ENCODE peak calls at places on chromosomes 1 and 21, in nine cellular contexts. A is NT2/D1, H is tibial nerve, U is brain microvascular endothelial cell, X is SJSA1, O is osteoblast, G is HCT116, E is mammary epithelial cell, P is cardiac muscle cell. R is an unnamed sample. For H3K27me3 and H3K36me3, the result is how much of the 10 kb centered on the place peaks cover.

GRCh38 chr1:11052839-11053757 is 6.1 kb upstream of the MASP2 start:
- DNase-seq in A (no peak), H (no peak), U (no peak), X (no peak), O (peak), G (no peak), E (no peak), P (no peak), R (peak)

GRCh38 chr1:13807213-13807612 is 107.2 kb downstream of the PRDM2 start:
- DNase-seq in A (no peak), H (no peak), U (peak), X (peak), O (peak), G (peak), E (no peak), P (peak), R (peak)

GRCh38 chr21:45550552-45551210 is 8.4 kb upstream of the SLC19A1 start:
- DNase-seq in A (no peak), H (no peak), U (no peak), X (no peak), O (peak), G (no peak), E (no peak), P (peak), R (peak)

GRCh38 chr1:79974659-79975058 is 968.1 kb upstream of the ADGRL4 start:
- DNase-seq in A (no peak), H (no peak), U (no peak), X (no peak), O (no peak), G (no peak), E (no peak), P (no peak), R (no peak)

GRCh38 chr1:23585321-23586022 is 26.2 kb upstream of the ID3 start:
- DNase-seq in A (no peak), H (no peak), U (peak), X (peak), O (peak), G (no peak), E (peak), P (peak), R (no peak)

GRCh38 chr1:247332901-247333361 is 1.3 kb upstream of the ZNF496 start:
- DNase-seq in A (no peak), H (peak), U (no peak), X (no peak), O (peak), G (no peak), E (peak), P (peak), R (no peak)

GRCh38 chr1:235417101-235417697 is 50.0 kb downstream of the TBCE start:
- DNase-seq in A (peak), H (peak), U (peak), X (peak), O (peak), G (no peak), E (peak), P (peak), R (peak)

GRCh38 chr1:195721210-195721971 is 886.8 kb downstream of the KCNT2 start:
- DNase-seq in A (no peak), H (no peak), U (no peak), X (no peak), O (no peak), G (no peak), E (no peak), P (no peak), R (no peak)

GRCh38 chr1:30331415-30332065 is 391.8 kb downstream of the MATN1 start:
- DNase-seq in A (no peak), H (no peak), U (no peak), X (no peak), O (no peak), G (no peak), E (peak), P (no peak), R (no peak)

GRCh38 chr1:2298685-2299673 is 70.9 kb downstream of the SKI start:
- DNase-seq in A (no peak), H (no peak), U (no peak), X (no peak), O (no peak), G (no peak), E (peak), P (no peak), R (no peak)
- H3K4me3 ChIP-seq in A (no peak), H (no peak), U (no peak), X (no peak), O (no peak), G (no peak), E (peak), P (no peak), R (no peak)

GRCh38 chr1:118973536-118974160 is 14.5 kb downstream of the TBX15 start:
- DNase-seq in A (no peak), H (peak), U (no peak), X (no peak), O (no peak), G (no peak), E (no peak), P (no peak), R (no peak)
- H3K27me3 ChIP-seq in A (under half), H (under half), U (under half), X (under half), O (under half), G (half or more), E (under half), P (half or more), R (under half)

DNA sequence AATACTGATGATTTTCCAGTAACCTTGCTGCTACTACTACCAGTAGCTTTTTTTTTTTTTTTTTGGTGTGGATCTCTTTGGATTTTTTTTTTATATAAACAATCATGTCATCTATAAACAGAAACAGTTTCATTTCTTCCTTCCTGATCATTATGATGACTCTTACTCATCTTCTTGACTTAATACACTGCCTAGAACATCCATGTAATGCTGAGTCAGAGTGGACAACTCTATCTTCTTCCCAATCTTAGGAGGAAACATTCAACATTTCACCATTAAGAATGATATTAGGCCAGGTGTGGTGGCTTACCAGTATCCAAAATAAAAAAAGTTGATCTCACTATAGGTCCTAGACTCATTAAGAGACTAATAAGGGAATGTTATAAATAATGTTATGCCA is 69.1 kb downstream of the RUSC1 start:
- DNase-seq in A (no peak), H (no peak), U (no peak), X (no peak), O (peak), G (no peak), E (peak), P (no peak), R (no peak)
- H3K36me3 ChIP-seq in A (under half), H (under half), U (under half), X (half or more), O (under half), G (under half), E (under half), P (under half), R (under half)

GRCh38 chr1:248804771-248805681 is 20.7 kb downstream of the SH3BP5L start:
- DNase-seq in A (no peak), H (no peak), U (no peak), X (peak), O (no peak), G (no peak), E (no peak), P (no peak), R (no peak)
- H3K4me3 ChIP-seq in A (no peak), H (no peak), U (no peak), X (no peak), O (no peak), G (no peak), E (no peak), P (no peak), R (no peak)

GRCh38 chr1:204280562-204280961 is 66.8 kb upstream of the GOLT1A start:
- DNase-seq in A (no peak), H (no peak), U (no peak), X (no peak), O (no peak), G (no peak), E (no peak), P (no peak), R (no peak)
- H3K27me3 ChIP-seq in A (under half), H (under half), U (under half), X (under half), O (half or more), G (under half), E (under half), P (under half), R (under half)

DNA sequence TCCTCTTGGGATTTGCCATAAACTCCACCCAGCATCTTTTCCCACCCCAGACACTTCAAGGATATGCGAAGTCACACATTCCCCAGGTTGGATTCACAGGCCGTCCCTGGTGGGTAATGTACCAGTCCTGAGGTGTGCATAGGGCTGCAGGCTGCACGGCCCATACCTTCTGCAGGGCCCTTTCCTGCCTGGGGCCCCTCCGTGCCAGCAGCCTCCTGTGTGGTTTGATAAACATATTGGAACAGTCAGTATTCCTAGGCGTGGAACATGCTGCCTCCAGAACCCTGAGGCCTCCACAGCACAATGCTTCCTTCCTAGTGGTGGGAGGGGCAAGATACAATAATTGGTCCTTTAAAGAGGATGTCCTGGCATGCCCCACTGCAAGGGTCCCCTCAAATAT is 26.6 kb downstream of the IL10RB start:
- DNase-seq in A (no peak), H (no peak), U (no peak), X (no peak), O (no peak), G (no peak), E (no peak), P (no peak), R (no peak)
- H3K36me3 ChIP-seq in A (under half), H (under half), U (under half), X (half or more), O (under half), G (under half), E (under half), P (under half), R (under half)

GRCh38 chr1:206116873-206117150 is 376 bp downstream of the AVPR1B start:
- DNase-seq in A (no peak), H (no peak), U (no peak), X (no peak), O (peak), G (no peak), E (no peak), P (no peak), R (no peak)

GRCh38 chr1:206116191-206116872 is 856 bp downstream of the AVPR1B start:
- DNase-seq in A (no peak), H (no peak), U (no peak), X (no peak), O (no peak), G (no peak), E (no peak), P (no peak), R (peak)

GRCh38 chr1:206114692-206115430 is 2.3 kb downstream of the AVPR1B start:
- DNase-seq in A (no peak), H (no peak), U (no peak), X (no peak), O (peak), G (no peak), E (no peak), P (peak), R (no peak)

GRCh38 chr1:206115791-206116190 is 1.4 kb downstream of the AVPR1B start:
- DNase-seq in A (no peak), H (no peak), U (no peak), X (no peak), O (peak), G (no peak), E (no peak), P (no peak), R (no peak)

DNA sequence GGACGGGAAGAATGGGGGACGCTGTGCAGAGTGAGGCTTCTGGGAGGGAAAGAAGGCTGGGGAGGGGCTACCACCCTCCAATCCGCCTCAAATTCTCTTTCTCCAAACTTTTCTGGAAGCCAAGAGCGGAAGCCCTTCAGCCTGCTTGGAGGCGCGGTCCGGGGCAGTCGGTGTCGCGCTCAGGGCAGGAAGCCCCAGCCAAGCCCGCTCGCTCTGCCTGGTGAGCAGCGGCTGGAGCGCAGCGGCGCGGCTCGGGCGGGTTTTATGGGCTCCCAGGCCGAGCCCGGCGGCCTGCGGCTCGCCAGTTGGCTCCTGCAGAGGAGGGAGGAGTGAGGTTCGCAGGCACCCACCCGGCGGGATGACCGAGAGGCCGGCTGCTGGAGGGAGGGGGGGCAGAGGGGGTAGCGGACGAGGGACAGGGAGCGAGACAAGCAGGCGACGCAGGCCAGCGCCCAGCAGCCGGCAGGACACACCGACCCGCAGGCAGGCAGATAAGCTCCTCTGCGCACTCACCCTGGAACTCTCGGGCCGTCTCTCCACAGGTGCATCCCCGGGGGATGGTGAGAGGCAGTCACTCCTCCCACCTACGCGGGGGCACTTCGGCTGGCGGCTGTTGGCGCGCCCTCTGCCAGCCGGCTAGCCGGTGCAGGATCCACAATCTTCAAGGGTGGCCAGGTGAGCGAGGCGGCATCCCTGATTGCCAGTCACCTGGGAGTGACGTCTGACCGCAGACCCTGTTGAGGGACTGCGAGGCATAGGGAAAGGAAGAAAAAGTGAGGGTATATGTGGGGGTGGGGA is at the start of gene AVPR1B:
- DNase-seq in A (peak), H (no peak), U (peak), X (no peak), O (peak), G (no peak), E (peak), P (peak), R (peak)
- H3K4me3 ChIP-seq in A (peak), H (peak), U (peak), X (no peak), O (peak), G (peak), E (peak), P (peak), R (peak)

GRCh38 chr1:81585371-81585770 is 215.4 kb upstream of the ADGRL2 start:
- DNase-seq in A (no peak), H (no peak), U (no peak), X (no peak), O (no peak), G (no peak), E (no peak), P (no peak), R (no peak)

GRCh38 chr1:81588149-81588548 is 212.6 kb upstream of the ADGRL2 start:
- DNase-seq in A (no peak), H (no peak), U (no peak), X (no peak), O (no peak), G (no peak), E (no peak), P (no peak), R (no peak)

GRCh38 chr1:81592263-81592662 is 208.5 kb upstream of the ADGRL2 start:
- DNase-seq in A (no peak), H (no peak), U (no peak), X (no peak), O (no peak), G (no peak), E (no peak), P (no peak), R (no peak)

GRCh38 chr1:81594211-81594610 is 206.5 kb upstream of the ADGRL2 start:
- DNase-seq in A (no peak), H (no peak), U (no peak), X (no peak), O (no peak), G (no peak), E (no peak), P (no peak), R (no peak)

GRCh38 chr1:81590171-81590570 is 210.6 kb upstream of the ADGRL2 start:
- DNase-seq in A (no peak), H (no peak), U (peak), X (no peak), O (no peak), G (no peak), E (no peak), P (no peak), R (no peak)
- H3K27me3 ChIP-seq in A (under half), H (under half), U (under half), X (under half), O (under half), G (under half), E (under half), P (under half), R (under half)

GRCh38 chr21:42858957-42859890 is 20.1 kb downstream of the WDR4 start:
- DNase-seq in A (no peak), H (no peak), U (no peak), X (no peak), O (peak), G (no peak), E (no peak), P (no peak), R (peak)

GRCh38 chr21:42855937-42856335 is 23.4 kb downstream of the WDR4 start:
- DNase-seq in A (no peak), H (no peak), U (no peak), X (no peak), O (peak), G (no peak), E (no peak), P (no peak), R (peak)

GRCh38 chr21:42858185-42858847 is 21.0 kb downstream of the WDR4 start:
- DNase-seq in A (no peak), H (no peak), U (no peak), X (no peak), O (peak), G (no peak), E (no peak), P (no peak), R (peak)

GRCh38 chr21:42855143-42855936 is 24.0 kb downstream of the WDR4 start:
- DNase-seq in A (no peak), H (no peak), U (no peak), X (no peak), O (peak), G (no peak), E (no peak), P (no peak), R (peak)

DNA sequence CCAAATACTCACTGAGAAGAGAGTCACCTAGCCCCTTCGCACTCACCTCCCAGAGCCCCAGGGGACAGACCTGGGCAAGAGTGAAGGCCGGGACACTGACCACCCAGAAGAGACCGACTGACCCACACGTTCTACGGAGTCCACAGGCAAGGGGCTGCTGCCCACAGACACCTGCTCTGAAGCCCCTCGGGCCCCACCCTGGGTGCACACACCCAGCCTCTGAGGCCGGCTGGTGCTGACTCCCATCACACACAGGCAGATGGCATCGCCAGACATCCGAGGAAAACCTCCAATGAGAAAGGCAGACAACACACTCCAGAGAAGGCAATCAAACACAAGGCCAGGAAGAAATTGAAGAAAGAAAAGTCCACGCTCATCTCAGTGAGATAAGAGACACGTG is 22.1 kb downstream of the WDR4 start:
- DNase-seq in A (no peak), H (no peak), U (no peak), X (no peak), O (peak), G (no peak), E (no peak), P (no peak), R (peak)
- H3K36me3 ChIP-seq in A (half or more), H (under half), U (half or more), X (half or more), O (half or more), G (under half), E (under half), P (under half), R (under half)

R was measured in H7.